ENCODE peak calls at places on chromosome 3, in eight cellular contexts. Q is HFF-Myc; O is upper lobe of right lung; V is AG09309; R is ovary; N is psoas muscle; D is CD8-positive, alpha-beta T cell; Z is IMR-90. F is an unnamed sample.
A peak's percentile ranks its signal among the peaks of the same experiment; 100 is the strongest.

GRCh38 chr3:133464573-133464972 is 64.7 kb downstream of the BFSP2 start:
- DNase-seq in Q (no peak), O (no peak), V (no peak), R (no peak), N (no peak), D (no peak), Z (peak; percentile 56), F (no peak)

GRCh38 chr3:107657971-107658370 is 135.2 kb downstream of the BBX start:
- DNase-seq in Q (no peak), O (no peak), V (no peak), R (no peak), N (no peak), D (no peak), Z (peak; percentile 70), F (no peak)

GRCh38 chr3:186653984-186654383 is 11.8 kb upstream of the HRG start:
- DNase-seq in Q (no peak), O (no peak), V (no peak), R (no peak), N (no peak), D (no peak), Z (no peak), F (no peak)

GRCh38 chr3:10511809-10512494 is 6.6 kb upstream of the ATP2B2 start:
- DNase-seq in Q (no peak), O (no peak), V (peak; percentile 27), R (no peak), N (no peak), D (no peak), Z (peak; percentile 67), F (no peak)

GRCh38 chr3:33091746-33092145 is 5.2 kb downstream of the GLB1 start:
- DNase-seq in Q (no peak), O (no peak), V (no peak), R (no peak), N (no peak), D (no peak), Z (no peak), F (no peak)

GRCh38 chr3:115808816-115809215 is 185.5 kb downstream of the GAP43 start:
- DNase-seq in Q (no peak), O (no peak), V (no peak), R (no peak), N (no peak), D (no peak), Z (no peak), F (no peak)

GRCh38 chr3:111539351-111540331 is 2.4 kb upstream of the CD96 start:
- DNase-seq in Q (peak; percentile 17), O (peak; percentile 79), V (no peak), R (peak; percentile 68), N (no peak), D (peak; percentile 58), Z (peak; percentile 41), F (peak; percentile 13)

GRCh38 chr3:124793054-124793740 is 62.9 kb downstream of the UMPS start:
- DNase-seq in Q (no peak), O (no peak), V (no peak), R (no peak), N (no peak), D (no peak), Z (no peak), F (no peak)

GRCh38 chr3:192332386-192333291 is 394.7 kb downstream of the FGF12 start:
- DNase-seq in Q (no peak), O (no peak), V (no peak), R (no peak), N (no peak), D (no peak), Z (no peak), F (no peak)

GRCh38 chr3:34947849-34948248 is 691.5 kb upstream of the ARPP21 start:
- DNase-seq in Q (no peak), O (no peak), V (no peak), R (no peak), N (no peak), D (no peak), Z (no peak), F (peak; percentile 32)

GRCh38 chr3:29463306-29463705 is 182.4 kb downstream of the RBMS3 start:
- DNase-seq in Q (no peak), O (no peak), V (no peak), R (no peak), N (no peak), D (no peak), Z (no peak), F (no peak)

GRCh38 chr3:61637088-61638051 is 76.0 kb downstream of the PTPRG start:
- DNase-seq in Q (no peak), O (no peak), V (no peak), R (peak; percentile 23), N (no peak), D (no peak), Z (peak; percentile 45), F (no peak)

GRCh38 chr3:99776516-99777209 is 41.0 kb upstream of the CMSS1 start:
- DNase-seq in Q (peak; percentile 5), O (no peak), V (no peak), R (no peak), N (no peak), D (no peak), Z (peak; percentile 32), F (no peak)

GRCh38 chr3:18725668-18726407 is 300.7 kb upstream of the SATB1 start:
- DNase-seq in Q (no peak), O (no peak), V (no peak), R (no peak), N (no peak), D (peak; percentile 24), Z (no peak), F (no peak)

GRCh38 chr3:11604139-11604895 is 39.4 kb downstream of the VGLL4 start:
- DNase-seq in Q (no peak), O (no peak), V (no peak), R (peak; percentile 51), N (no peak), D (no peak), Z (peak; percentile 90), F (no peak)

GRCh38 chr3:169660709-169661566 is 2.6 kb downstream of the MECOM start:
- DNase-seq in Q (no peak), O (no peak), V (no peak), R (no peak), N (no peak), D (no peak), Z (peak; percentile 46), F (no peak)

GRCh38 chr3:38039899-38040261 is 872 bp downstream of the DLEC1 start:
- DNase-seq in Q (no peak), O (peak; percentile 81), V (no peak), R (peak; percentile 58), N (peak; percentile 44), D (peak; percentile 32), Z (peak; percentile 42), F (no peak)
- H3K4me3 ChIP-seq in Q (peak overlapping the region; percentile 31), O (peak overlapping the region; percentile 52), V (no peak overlapping the region), R (peak overlapping the region; percentile 42), N (peak overlapping the region; percentile 64), D (peak overlapping the region; percentile 65), Z (no peak overlapping the region), F (no peak overlapping the region)

DNA sequence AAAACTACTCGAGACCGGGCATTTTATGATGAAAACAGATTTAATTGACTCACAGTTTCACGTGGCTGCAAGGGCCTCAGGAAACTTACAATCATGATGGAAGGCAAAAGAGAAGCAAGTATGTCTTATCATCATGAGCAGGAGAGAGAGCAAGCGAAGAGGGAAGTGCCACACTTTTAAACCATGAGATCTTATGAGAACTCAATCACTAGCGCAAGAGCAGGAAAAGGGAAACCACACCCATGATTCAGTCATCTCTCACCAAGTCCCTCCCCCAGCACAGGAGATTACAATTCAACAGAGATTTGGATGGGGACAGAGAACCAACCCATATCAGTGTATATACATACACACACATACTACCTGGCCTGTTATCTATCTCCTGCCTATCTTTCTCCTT is 599.4 kb upstream of the ROBO1 start:
- DNase-seq in Q (no peak), O (no peak), V (no peak), R (no peak), N (no peak), D (no peak), Z (no peak), F (no peak)
- H3K4me3 ChIP-seq in Q (no peak overlapping the region), O (no peak overlapping the region), V (no peak overlapping the region), R (no peak overlapping the region), N (no peak overlapping the region), D (no peak overlapping the region), Z (no peak overlapping the region), F (no peak overlapping the region)

GRCh38 chr3:59482001-59482400 is 432.2 kb upstream of the CFAP20DC start:
- DNase-seq in Q (no peak), O (no peak), V (no peak), R (no peak), N (no peak), D (no peak), Z (no peak), F (no peak)

GRCh38 chr3:59480486-59480995 is 430.7 kb upstream of the CFAP20DC start:
- DNase-seq in Q (peak; percentile 9), O (no peak), V (peak; percentile 23), R (no peak), N (no peak), D (no peak), Z (peak; percentile 72), F (peak; percentile 43)

GRCh38 chr3:59486468-59486964 is 436.7 kb upstream of the CFAP20DC start:
- DNase-seq in Q (no peak), O (no peak), V (no peak), R (no peak), N (no peak), D (no peak), Z (no peak), F (no peak)

GRCh38 chr3:59482684-59483083 is 432.9 kb upstream of the CFAP20DC start:
- DNase-seq in Q (no peak), O (no peak), V (peak; percentile 20), R (no peak), N (no peak), D (no peak), Z (no peak), F (no peak)

GRCh38 chr3:59483191-59483590 is 433.4 kb upstream of the CFAP20DC start:
- DNase-seq in Q (no peak), O (no peak), V (no peak), R (no peak), N (no peak), D (no peak), Z (no peak), F (no peak)
- H3K4me3 ChIP-seq in Q (no peak overlapping the region), O (no peak overlapping the region), V (no peak overlapping the region), R (no peak overlapping the region), N (no peak overlapping the region), D (no peak overlapping the region), Z (no peak overlapping the region), F (no peak overlapping the region)

GRCh38 chr3:129023909-129024308 is 22.8 kb downstream of the EFCC1 start:
- DNase-seq in Q (no peak), O (no peak), V (no peak), R (no peak), N (no peak), D (no peak), Z (peak; percentile 28), F (peak; percentile 1)
- H3K4me3 ChIP-seq in Q (no peak overlapping the region), O (no peak overlapping the region), V (no peak overlapping the region), R (no peak overlapping the region), N (no peak overlapping the region), D (no peak overlapping the region), Z (no peak overlapping the region), F (no peak overlapping the region)

GRCh38 chr3:134796313-134797079 is 1.4 kb downstream of the EPHB1 start:
- DNase-seq in Q (no peak), O (no peak), V (no peak), R (peak; percentile 20), N (no peak), D (no peak), Z (no peak), F (no peak)
- H3K4me3 ChIP-seq in Q (no peak overlapping the region), O (peak overlapping the region; percentile 46), V (peak overlapping the region; percentile 67), R (peak overlapping the region; percentile 44), N (peak overlapping the region; percentile 86), D (no peak overlapping the region), Z (no peak overlapping the region), F (peak overlapping the region; percentile 74)

GRCh38 chr3:48465531-48466378 is 19.2 kb downstream of the ATRIP start:
- DNase-seq in Q (peak; percentile 99), O (peak; percentile 95), V (peak; percentile 100), R (peak; percentile 92), N (peak; percentile 97), D (peak; percentile 71), Z (peak; percentile 100), F (peak; percentile 96)
- H3K4me3 ChIP-seq in Q (peak overlapping the region; percentile 51), O (peak overlapping the region; percentile 66), V (peak overlapping the region; percentile 46), R (peak overlapping the region; percentile 48), N (peak overlapping the region; percentile 77), D (peak overlapping the region; percentile 95), Z (peak overlapping the region; percentile 52), F (peak overlapping the region; percentile 66)

F was measured in epithelial cell of proximal tubule.